ENCODE peak calls at places on chromosome 10, in nine cellular contexts. Z, E, H, V, N, D, C, F and T are unnamed samples.

GRCh38 chr10:71536332-71536731 is 139.6 kb downstream of the CDH23 start:
- DNase-seq in D (no peak), H (peak), N (no peak), C (no peak), F (no peak), V (no peak), Z (peak), E (no peak), T (no peak)

GRCh38 chr10:43060291-43060690 is 16.6 kb upstream of the RET start:
- DNase-seq in E (no peak), F (no peak), C (no peak), N (no peak), V (no peak), H (no peak), Z (no peak), D (no peak), T (no peak)

GRCh38 chr10:13184726-13185514 is 23.6 kb downstream of the MCM10 start:
- DNase-seq in E (no peak), H (no peak), D (no peak), F (no peak), N (no peak), V (no peak), Z (peak), C (no peak), T (no peak)

GRCh38 chr10:62637249-62638061 is 167.1 kb upstream of the ADO start:
- DNase-seq in D (peak), C (peak), E (no peak), Z (peak), V (peak), N (no peak), F (peak), H (peak), T (no peak)

GRCh38 chr10:50917486-50917885 is 32.1 kb upstream of the A1CF start:
- DNase-seq in N (peak), H (peak), Z (peak), C (no peak), E (no peak), F (no peak), D (no peak), V (peak), T (peak)

GRCh38 chr10:10211409-10211808 is 806.3 kb upstream of the CELF2 start:
- DNase-seq in E (no peak), H (no peak), D (no peak), C (no peak), V (no peak), Z (no peak), F (no peak), N (no peak), T (no peak)

GRCh38 chr10:121609426-121610380 is 11.5 kb upstream of the FGFR2 start:
- DNase-seq in C (no peak), N (no peak), F (no peak), V (no peak), D (no peak), H (no peak), Z (no peak), E (no peak), T (no peak)

GRCh38 chr10:124496150-124496549 is 34.5 kb downstream of the LHPP start:
- DNase-seq in E (no peak), V (no peak), Z (no peak), N (no peak), F (no peak), H (no peak), D (no peak), C (no peak), T (no peak)

GRCh38 chr10:119120413-119120867 is 16.5 kb downstream of the DENND10 start:
- DNase-seq in F (peak), V (peak), E (no peak), D (peak), N (peak), Z (no peak), H (no peak), C (no peak), T (no peak)

GRCh38 chr10:119395287-119396007 is 147.1 kb downstream of the RGS10 start:
- DNase-seq in N (no peak), D (no peak), Z (peak), C (no peak), E (no peak), H (no peak), F (peak), V (peak), T (no peak)

GRCh38 chr10:6328708-6329423 is 126.1 kb downstream of the PFKFB3 start:
- DNase-seq in C (no peak), N (no peak), F (no peak), V (no peak), D (no peak), H (no peak), Z (no peak), E (no peak), T (no peak)

GRCh38 chr10:13347235-13348156 is 597 bp downstream of the SEPHS1 start:
- DNase-seq in V (peak), D (peak), N (no peak), Z (peak), C (peak), H (peak), F (peak), E (peak), T (no peak)

GRCh38 chr10:44879531-44879899 is 31.6 kb upstream of the TMEM72 start:
- DNase-seq in E (no peak), Z (no peak), D (no peak), H (no peak), N (no peak), V (no peak), F (no peak), C (no peak), T (no peak)

GRCh38 chr10:119496282-119496681 is 46.2 kb downstream of the RGS10 start:
- DNase-seq in N (no peak), H (no peak), Z (no peak), E (no peak), D (no peak), V (no peak), C (no peak), F (peak), T (no peak)

GRCh38 chr10:120365872-120366271 is 91.2 kb upstream of the PLPP4 start:
- DNase-seq in E (no peak), Z (peak), N (no peak), C (no peak), D (no peak), H (peak), V (no peak), F (no peak), T (no peak)

GRCh38 chr10:22427101-22427500 is 81.8 kb downstream of the SPAG6 start:
- DNase-seq in V (peak), D (no peak), H (peak), E (peak), N (no peak), Z (peak), C (no peak), F (no peak), T (no peak)

GRCh38 chr10:63866747-63867140 is 345.5 kb downstream of the REEP3 start:
- DNase-seq in E (peak), D (peak), H (peak), F (no peak), V (no peak), Z (peak), C (no peak), N (no peak), T (peak)

GRCh38 chr10:72611783-72612182 is 14.1 kb downstream of the MICU1 start:
- DNase-seq in N (no peak), C (no peak), F (no peak), D (peak), H (no peak), V (no peak), Z (peak), E (no peak), T (no peak)

GRCh38 chr10:44966129-44966815 is 6.7 kb downstream of the RASSF4 start:
- DNase-seq in F (no peak), N (no peak), C (no peak), E (no peak), Z (no peak), H (no peak), D (no peak), V (no peak), T (no peak)

GRCh38 chr10:43110318-43111071 is 27.8 kb upstream of the CSGALNACT2 start:
- DNase-seq in V (peak), Z (peak), C (no peak), N (peak), F (no peak), H (peak), E (no peak), D (peak), T (no peak)

GRCh38 chr10:13100349-13101294 is 659 bp downstream of the OPTN start:
- DNase-seq in E (no peak), N (no peak), Z (peak), F (peak), H (peak), V (peak), C (no peak), D (peak), T (no peak)

GRCh38 chr10:48517482-48517881 is 87.4 kb downstream of the ARHGAP22 start:
- DNase-seq in Z (no peak), H (no peak), E (no peak), F (no peak), V (no peak), D (no peak), C (no peak), N (no peak), T (no peak)

GRCh38 chr10:92081641-92082040 is 158.1 kb downstream of the BTAF1 start:
- DNase-seq in H (no peak), N (no peak), F (no peak), E (no peak), V (peak), C (no peak), Z (no peak), D (no peak), T (no peak)

GRCh38 chr10:33381897-33382578 is 47.6 kb upstream of the NRP1 start:
- DNase-seq in H (no peak), D (no peak), E (no peak), V (peak), C (no peak), F (no peak), Z (peak), N (peak), T (peak)

GRCh38 chr10:85008493-85009181 is 680.2 kb downstream of the CCSER2 start:
- DNase-seq in D (no peak), V (no peak), Z (no peak), N (no peak), E (no peak), F (no peak), H (no peak), C (no peak), T (no peak)

GRCh38 chr10:125694874-125695273 is 11.9 kb upstream of the TEX36 start:
- DNase-seq in F (no peak), C (no peak), D (no peak), H (peak), Z (peak), N (peak), E (no peak), V (peak), T (peak)

GRCh38 chr10:90462761-90463160 is 395.1 kb downstream of the HTR7 start:
- DNase-seq in E (no peak), D (no peak), H (no peak), F (no peak), C (no peak), N (peak), Z (peak), V (peak), T (no peak)

GRCh38 chr10:58064714-58065528 is 202.8 kb downstream of the IPMK start:
- DNase-seq in C (peak), D (peak), F (peak), Z (peak), N (no peak), H (peak), E (peak), V (peak), T (peak)

GRCh38 chr10:112375721-112376577 is 2.0 kb downstream of the ACSL5 start:
- DNase-seq in V (peak), N (no peak), Z (peak), C (peak), D (peak), F (peak), E (no peak), H (peak), T (no peak)

GRCh38 chr10:128863823-128864405 is 603.1 kb upstream of the MGMT start:
- DNase-seq in E (no peak), Z (no peak), N (no peak), V (no peak), H (no peak), C (no peak), D (no peak), F (no peak), T (no peak)

GRCh38 chr10:58070964-58071363 is 196.7 kb downstream of the IPMK start:
- DNase-seq in C (no peak), H (no peak), N (no peak), V (no peak), F (no peak), E (no peak), D (no peak), Z (no peak), T (peak)

GRCh38 chr10:42977032-42977416 is 99.8 kb upstream of the RET start:
- DNase-seq in Z (no peak), V (no peak), D (no peak), H (no peak), C (no peak), N (no peak), F (no peak), E (no peak), T (no peak)

GRCh38 chr10:44723654-44724053 is 187.5 kb upstream of the TMEM72 start:
- DNase-seq in C (no peak), E (no peak), D (no peak), V (peak), H (peak), Z (peak), F (no peak), N (peak), T (no peak)

GRCh38 chr10:48872234-48872633 is 67.4 kb downstream of the LRRC18 start:
- DNase-seq in E (no peak), H (no peak), C (no peak), D (no peak), N (no peak), F (no peak), V (no peak), Z (no peak), T (no peak)

GRCh38 chr10:71548494-71548846 is 151.8 kb downstream of the CDH23 start:
- DNase-seq in F (peak), C (no peak), N (no peak), H (peak), Z (no peak), D (peak), V (peak), E (no peak), T (no peak)

GRCh38 chr10:98389398-98389797 is 25.6 kb downstream of the PYROXD2 start:
- DNase-seq in E (no peak), F (no peak), C (no peak), Z (no peak), V (no peak), N (no peak), D (no peak), H (no peak), T (no peak)

GRCh38 chr10:98391578-98391991 is 23.4 kb downstream of the PYROXD2 start:
- DNase-seq in H (no peak), Z (peak), E (no peak), C (no peak), D (no peak), N (no peak), V (peak), F (no peak), T (no peak)

GRCh38 chr10:98390406-98390805 is 24.6 kb downstream of the PYROXD2 start:
- DNase-seq in D (no peak), H (no peak), V (no peak), N (no peak), C (no peak), E (no peak), Z (no peak), F (no peak), T (no peak)

GRCh38 chr10:98391065-98391464 is 23.9 kb downstream of the PYROXD2 start:
- DNase-seq in F (no peak), Z (no peak), H (no peak), D (no peak), E (no peak), N (no peak), C (no peak), V (no peak), T (no peak)

DNA sequence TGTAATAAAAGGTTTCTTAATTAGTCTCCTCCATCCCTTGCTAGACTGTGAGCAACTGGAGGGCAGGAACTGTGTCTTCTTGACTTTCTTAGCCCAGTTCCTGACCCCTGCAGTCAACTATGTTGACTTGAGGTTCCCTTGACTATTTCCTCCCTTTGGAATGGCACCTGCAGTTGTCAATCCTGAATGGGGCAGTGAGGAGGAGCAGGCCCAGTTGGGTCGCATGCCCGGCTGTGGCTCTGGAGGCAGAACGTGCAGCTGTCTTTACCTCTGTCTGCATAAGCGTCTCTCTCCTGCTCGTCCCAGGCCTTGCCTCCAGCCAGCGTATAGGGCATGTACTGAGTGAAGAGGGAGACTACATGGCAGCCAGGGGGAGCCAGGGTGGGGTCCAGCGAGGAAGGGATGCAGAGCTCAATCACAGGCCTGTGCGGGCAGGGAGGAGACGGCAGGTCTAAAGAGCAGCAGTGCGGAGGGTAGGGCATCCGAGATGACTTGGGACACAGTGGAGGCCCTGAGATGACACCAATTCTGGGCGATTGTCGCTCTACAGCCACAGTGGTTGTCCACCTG is 26.8 kb downstream of the PYROXD2 start:
- DNase-seq in D (no peak), F (no peak), V (no peak), Z (no peak), C (no peak), E (no peak), N (no peak), H (no peak), T (no peak)
- TF ChIP-seq CTCF in D (no peak), F (peak), V (no peak), Z (no peak), C (no peak), E (no peak), N (no peak), H (no peak), T (no peak)

GRCh38 chr10:131784363-131785120 is 116.3 kb upstream of the PPP2R2D start:
- DNase-seq in E (no peak), H (no peak), D (no peak), N (no peak), C (no peak), Z (no peak), V (no peak), F (no peak), T (no peak)
- TF ChIP-seq CTCF in E (no peak), H (no peak), D (no peak), N (no peak), C (no peak), Z (no peak), V (no peak), F (no peak), T (no peak)

GRCh38 chr10:64977912-64978311 is 1456.7 kb downstream of the REEP3 start:
- DNase-seq in E (no peak), N (no peak), H (no peak), Z (no peak), D (no peak), F (no peak), C (no peak), V (no peak), T (no peak)
- TF ChIP-seq CTCF in E (peak), N (no peak), H (no peak), Z (no peak), D (peak), F (no peak), C (no peak), V (no peak), T (no peak)

DNA sequence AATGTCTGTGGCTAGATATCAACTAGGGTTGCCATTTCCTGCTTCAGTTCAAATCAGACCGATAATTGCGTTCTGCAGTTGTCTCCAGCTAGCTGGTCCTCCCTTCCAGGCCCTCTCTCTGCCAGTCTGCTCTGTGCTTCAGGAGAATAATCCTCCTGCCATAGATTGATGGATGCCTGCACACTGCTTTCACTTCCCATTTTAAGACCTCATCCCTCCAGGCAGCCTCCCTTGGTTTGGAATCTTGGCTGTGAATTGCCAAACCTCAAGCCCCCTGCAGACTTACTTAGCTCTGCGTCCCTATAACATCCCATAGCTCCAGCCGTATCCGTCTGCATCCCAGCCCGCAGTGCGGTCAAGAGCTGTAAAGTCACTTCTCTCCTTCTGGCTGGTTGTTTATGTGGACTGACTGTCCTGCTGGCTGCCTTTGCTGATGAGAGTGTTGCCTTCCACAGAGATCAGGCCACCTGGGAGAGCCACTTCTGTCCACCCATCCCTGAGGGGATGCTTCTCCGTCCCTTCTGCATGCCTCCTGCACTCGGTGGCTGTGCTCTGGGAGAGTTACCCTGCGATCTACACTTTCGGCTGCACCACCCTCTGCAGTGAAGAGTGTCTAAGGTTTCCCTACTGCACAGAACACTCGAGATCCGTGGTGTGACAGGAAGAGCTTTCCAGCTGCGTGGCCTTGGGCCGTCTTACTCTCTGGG is 22.4 kb upstream of the KLF6 start:
- DNase-seq in V (no peak), E (no peak), C (no peak), N (no peak), F (no peak), D (no peak), Z (no peak), H (no peak), T (peak)
- TF ChIP-seq CTCF in V (no peak), E (no peak), C (no peak), N (no peak), F (no peak), D (no peak), Z (no peak), H (no peak), T (peak)

GRCh38 chr10:27760867-27761266 is 15.2 kb upstream of the MKX start:
- DNase-seq in E (no peak), N (no peak), Z (no peak), D (no peak), H (no peak), C (no peak), V (no peak), F (no peak), T (no peak)

GRCh38 chr10:27759483-27760281 is 14.1 kb upstream of the MKX start:
- DNase-seq in F (no peak), E (no peak), H (no peak), C (no peak), V (no peak), N (no peak), D (no peak), Z (no peak), T (no peak)
- TF ChIP-seq CTCF in F (no peak), E (peak), H (no peak), C (no peak), V (peak), N (no peak), D (peak), Z (no peak), T (no peak)

GRCh38 chr10:37467246-37467645 is 341.8 kb downstream of the ANKRD30A start:
- DNase-seq in N (no peak), C (no peak), V (no peak), E (no peak), H (no peak), F (no peak), D (no peak), Z (no peak), T (no peak)
- TF ChIP-seq CTCF in N (no peak), C (no peak), V (no peak), E (no peak), H (no peak), F (no peak), D (no peak), Z (no peak), T (no peak)

DNA sequence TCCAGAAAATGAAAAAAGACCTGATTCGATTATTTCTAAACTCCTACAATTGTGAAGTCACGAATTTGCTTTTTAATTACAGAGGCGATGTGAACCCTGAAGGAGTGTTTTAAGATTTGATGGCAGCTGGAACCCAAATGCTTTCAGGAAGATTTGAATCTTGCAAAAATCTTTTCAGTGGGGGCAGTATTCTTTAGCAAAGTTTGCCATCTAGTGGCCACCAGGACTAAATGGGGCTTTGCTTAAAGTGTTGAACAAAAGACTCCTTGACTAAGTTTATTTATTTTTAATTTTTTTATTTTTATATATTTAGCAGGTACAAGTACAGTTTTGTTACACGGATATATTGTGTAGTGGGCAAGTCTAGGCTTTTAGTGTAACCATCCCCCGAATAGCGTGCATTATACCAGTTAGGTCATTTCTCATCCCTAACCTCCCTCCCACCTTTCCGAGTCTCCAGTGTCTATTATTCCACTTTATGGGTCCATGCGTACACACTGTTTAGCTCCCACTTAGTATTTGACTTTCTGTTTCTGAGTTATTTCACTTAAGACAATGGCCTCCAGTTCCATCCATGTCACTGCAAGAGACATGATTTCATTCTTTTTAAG is 98.8 kb downstream of the CACNB2 start:
- DNase-seq in V (peak), F (peak), D (peak), H (peak), E (peak), C (no peak), Z (peak), N (no peak), T (peak)
- TF ChIP-seq CTCF in V (peak), F (peak), D (peak), H (peak), E (peak), C (peak), Z (peak), N (peak), T (peak)